ENCODE peak calls at places on chromosomes 13 and 19, in four cellular contexts. E is cardiac muscle cell; A is T-helper 2 cell treated with Interferon-gamma antibody and Interleukin-4, amounts not matched to agents 5 μg/mL and 100 μg/mL, for 36 hours; H is epithelial cell of proximal tubule. U is an unnamed sample.

GRCh38 chr19:11018743-11019142 is 57.9 kb downstream of the SMARCA4 start:
- DNase-seq in E (no peak), A (no peak), H (no peak), U (no peak)

GRCh38 chr19:873084-874019 is 13.9 kb downstream of the CFD start:
- DNase-seq in E (peak), A (peak), H (no peak), U (peak)

GRCh38 chr19:45860359-45861259 is 2.3 kb downstream of the SYMPK start:
- DNase-seq in E (no peak), A (no peak), H (no peak), U (no peak)

GRCh38 chr13:19153782-19154450 is 27.7 kb downstream of the TUBA3C start:
- DNase-seq in E (no peak), A (no peak), H (no peak), U (no peak)

GRCh38 chr19:11404588-11405258 is 14.4 kb downstream of the RGL3 start:
- DNase-seq in E (no peak), A (no peak), H (no peak), U (no peak)

GRCh38 chr13:28864544-28864943 is 44.4 kb downstream of the MTUS2 start:
- DNase-seq in E (no peak), A (no peak), H (no peak), U (no peak)

GRCh38 chr13:96934889-96935490 is 59.3 kb downstream of the OXGR1 start:
- DNase-seq in E (no peak), A (no peak), H (no peak), U (no peak)

GRCh38 chr13:98921786-98922185 is 56.1 kb downstream of the DOCK9 start:
- DNase-seq in E (no peak), A (no peak), H (no peak), U (no peak)

GRCh38 chr19:48239582-48240141 is 16.1 kb downstream of the CARD8 start:
- DNase-seq in E (no peak), A (no peak), H (no peak), U (no peak)

GRCh38 chr13:36673838-36674326 is at the start of gene SERTM1:
- DNase-seq in E (peak), A (no peak), H (no peak), U (no peak)

GRCh38 chr19:41123716-41124244 is 9.5 kb downstream of the CYP2F1 start:
- DNase-seq in E (no peak), A (no peak), H (no peak), U (no peak)

GRCh38 chr13:46334008-46334407 is 53.0 kb downstream of the RUBCNL start:
- DNase-seq in E (no peak), A (no peak), H (no peak), U (no peak)

GRCh38 chr13:42649761-42650289 is 75.9 kb downstream of the TNFSF11 start:
- DNase-seq in E (no peak), A (no peak), H (no peak), U (no peak)

GRCh38 chr19:54186351-54186750 is 3.0 kb downstream of the MBOAT7 start:
- DNase-seq in E (no peak), A (no peak), H (no peak), U (no peak)

GRCh38 chr13:79290595-79291244 is 115.3 kb downstream of the RBM26 start:
- DNase-seq in E (peak), A (no peak), H (no peak), U (no peak)

GRCh38 chr13:59373341-59373740 is 790.4 kb downstream of the DIAPH3 start:
- DNase-seq in E (peak), A (no peak), H (no peak), U (no peak)

GRCh38 chr19:5394907-5395505 is 54.4 kb upstream of the PTPRS start:
- DNase-seq in E (no peak), A (no peak), H (no peak), U (no peak)

GRCh38 chr19:51150627-51151026 is 8.5 kb downstream of the SIGLEC7 start:
- DNase-seq in E (no peak), A (no peak), H (no peak), U (no peak)

GRCh38 chr19:51093066-51093465 is 10.4 kb upstream of the KLK14 start:
- DNase-seq in E (no peak), A (no peak), H (no peak), U (no peak)

U was measured in HL-60.